ENCODE peak calls at places on chromosomes 13 and 19, in four cellular contexts. I is activated naive CD4-positive, alpha-beta T cell treated with anti-CD3 and anti-CD28 coated beads for 36 hours; Z is activated CD4-positive, alpha-beta T cell treated with anti-CD3 and anti-CD28 coated beads, Interleukin-2, amount 50 U/mL, for 24 hours; V is H4. X is an unnamed sample.

GRCh38 chr19:29079331-29079730 is 133.6 kb downstream of the UQCRFS1 start:
- DNase-seq in V (no peak), Z (no peak), I (no peak), X (no peak)

GRCh38 chr19:18292810-18293641 is 11.6 kb upstream of the JUND start:
- DNase-seq in Z (no peak), I (peak), V (peak), X (peak)

GRCh38 chr13:33069365-33069764 is 53.1 kb downstream of the KL start:
- DNase-seq in I (no peak), V (no peak), Z (no peak), X (no peak)

GRCh38 chr19:1265611-1266115 is 3.5 kb upstream of the CIRBP start:
- DNase-seq in Z (no peak), V (peak), I (peak), X (no peak)

GRCh38 chr19:51387924-51388389 is at the start of gene LIM2:
- DNase-seq in Z (no peak), V (no peak), I (no peak), X (no peak)

GRCh38 chr13:99749627-99750026 is 221.9 kb downstream of the ZIC5 start:
- DNase-seq in V (no peak), Z (no peak), I (no peak), X (no peak)

GRCh38 chr13:113495494-113496251 is 5.2 kb upstream of the DCUN1D2 start:
- DNase-seq in I (peak), V (no peak), Z (no peak), X (no peak)

GRCh38 chr13:108595416-108596257 is 33.8 kb upstream of the MYO16 start:
- DNase-seq in I (peak), V (no peak), Z (no peak), X (no peak)

GRCh38 chr19:8552810-8553209 is 24.4 kb downstream of the MYO1F start:
- DNase-seq in V (no peak), I (no peak), Z (no peak), X (no peak)

GRCh38 chr19:15551183-15552004 is 43.1 kb downstream of the CYP4F22 start:
- DNase-seq in V (no peak), Z (peak), I (peak), X (no peak)

GRCh38 chr19:246551-246950 is 44.7 kb downstream of the PLPP2 start:
- DNase-seq in V (no peak), I (no peak), Z (no peak), X (peak)

GRCh38 chr13:32955881-32956594 is 60.2 kb upstream of the KL start:
- DNase-seq in Z (no peak), V (no peak), I (no peak), X (no peak)

GRCh38 chr13:99740261-99740979 is 231.1 kb downstream of the ZIC5 start:
- DNase-seq in I (no peak), V (no peak), Z (no peak), X (no peak)

GRCh38 chr19:45779231-45780145 is 2.8 kb downstream of the DMPK start:
- DNase-seq in V (no peak), I (peak), Z (peak), X (peak)

GRCh38 chr13:113297370-113297871 is 382 bp downstream of the LAMP1 start:
- DNase-seq in Z (peak), V (no peak), I (peak), X (no peak)

GRCh38 chr13:26663801-26664200 is 96.8 kb downstream of the GPR12 start:
- DNase-seq in V (no peak), Z (no peak), I (no peak), X (no peak)

GRCh38 chr19:23554548-23554947 is 132.5 kb downstream of the ZNF675 start:
- DNase-seq in Z (no peak), I (no peak), V (no peak), X (no peak)

GRCh38 chr19:58330458-58330857 is 3.7 kb downstream of the ZSCAN22 start:
- DNase-seq in V (no peak), I (no peak), Z (no peak), X (no peak)

X was measured in mesothelial cell of epicardium.